ENCODE peak calls at places on chromosome 4, in seven cellular contexts. W, A, U, Z, N, R and L are unnamed samples.

GRCh38 chr4:55363618-55364420 is 17.8 kb downstream of the SRD5A3 start:
- DNase-seq in R (no peak), N (no peak), A (no peak), W (no peak), U (no peak), Z (no peak), L (no peak)

GRCh38 chr4:133151301-133151680 is 2.2 kb downstream of the PCDH10 start:
- DNase-seq in N (peak; percentile 6), R (no peak), W (no peak), A (no peak), Z (no peak), U (no peak), L (no peak)

GRCh38 chr4:26850528-26850927 is 10.1 kb upstream of the STIM2 start:
- DNase-seq in Z (no peak), W (no peak), R (no peak), N (no peak), U (no peak), A (no peak), L (no peak)

GRCh38 chr4:3226467-3226866 is 22.5 kb upstream of the MSANTD1 start:
- DNase-seq in W (peak; percentile 38), N (no peak), A (no peak), Z (no peak), U (no peak), R (peak; percentile 28), L (no peak)

GRCh38 chr4:17719106-17719505 is 62.3 kb downstream of the FAM184B start:
- DNase-seq in U (no peak), W (no peak), R (no peak), A (no peak), Z (no peak), N (no peak), L (no peak)

GRCh38 chr4:73311428-73311827 is 52.8 kb upstream of the ANKRD17 start:
- DNase-seq in W (no peak), N (no peak), U (no peak), Z (peak; percentile 11), A (no peak), R (no peak), L (no peak)

GRCh38 chr4:26076000-26076587 is 162.1 kb downstream of the SMIM20 start:
- DNase-seq in W (no peak), Z (no peak), U (no peak), R (no peak), N (no peak), A (no peak), L (no peak)

GRCh38 chr4:15913631-15913970 is 24.9 kb downstream of the FGFBP1 start:
- DNase-seq in U (no peak), R (no peak), A (no peak), W (no peak), Z (no peak), N (no peak), L (no peak)

GRCh38 chr4:155609455-155610059 is 57.1 kb upstream of the GUCY1A1 start:
- DNase-seq in A (no peak), W (no peak), N (no peak), U (no peak), R (no peak), Z (no peak), L (no peak)

GRCh38 chr4:188714907-188715306 is 575.7 kb downstream of the TRIML1 start:
- DNase-seq in Z (no peak), U (no peak), W (no peak), R (no peak), N (no peak), A (no peak), L (no peak)

GRCh38 chr4:23770011-23770410 is 119.8 kb downstream of the PPARGC1A start:
- DNase-seq in U (no peak), Z (no peak), A (no peak), R (no peak), N (no peak), W (no peak), L (no peak)

GRCh38 chr4:90126805-90127204 is 389 bp upstream of the CCSER1 start:
- DNase-seq in A (no peak), R (no peak), W (no peak), U (no peak), N (no peak), Z (no peak), L (no peak)

GRCh38 chr4:17809667-17810066 is 890 bp downstream of the DCAF16 start:
- DNase-seq in Z (no peak), A (no peak), R (no peak), N (no peak), U (no peak), W (no peak), L (no peak)

DNA sequence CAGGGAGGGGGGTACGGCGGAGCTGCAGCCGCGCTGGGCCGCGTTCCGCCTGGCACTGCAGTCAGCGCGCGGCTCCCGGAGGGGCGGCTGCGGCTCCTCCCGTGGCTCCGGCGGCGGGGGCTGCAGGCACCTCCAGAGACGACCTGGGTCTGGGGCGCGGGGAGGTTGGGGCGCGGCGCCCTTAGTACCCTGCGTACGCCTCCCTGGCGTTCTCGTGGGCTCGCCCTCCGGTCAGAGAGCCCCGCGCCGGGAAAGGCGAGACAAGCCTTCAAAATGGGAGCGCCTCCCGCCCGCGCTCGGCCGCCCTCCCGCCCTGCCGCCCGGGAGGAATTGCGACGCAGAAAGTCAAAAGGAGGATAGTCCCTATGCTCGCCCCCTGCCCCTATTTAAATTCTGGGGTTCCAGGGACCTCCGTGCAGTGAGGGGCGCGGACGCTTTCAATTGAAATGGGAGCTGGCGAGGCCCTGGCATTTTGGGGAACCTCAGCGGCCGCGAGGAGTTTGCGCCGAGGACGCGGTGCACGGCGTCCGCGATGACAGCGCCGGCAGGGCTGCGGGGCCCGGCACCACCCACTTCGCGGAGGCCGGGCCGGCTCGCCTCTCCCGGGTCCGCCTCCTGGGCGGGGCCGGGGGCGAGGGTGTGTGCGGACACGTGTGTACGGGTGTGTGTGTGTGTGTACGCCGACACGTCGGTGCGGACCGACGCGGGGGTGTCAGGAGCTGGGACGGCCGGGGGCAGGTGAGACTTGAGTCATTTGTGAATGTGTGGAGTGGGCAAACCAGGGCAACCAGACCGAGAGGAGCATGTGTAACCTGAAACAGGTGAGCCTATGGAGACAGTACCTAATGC is 544 bp downstream of the HERC3 start:
- DNase-seq in U (peak; percentile 86), N (peak; percentile 85), A (peak; percentile 93), R (peak; percentile 86), W (peak; percentile 84), Z (peak; percentile 92), L (peak; percentile 93)
- TF ChIP-seq POLR2AphosphoS5 in U (no peak), N (no peak), A (no peak), R (peak; percentile 83), W (peak; percentile 28), Z (peak; percentile 39), L (peak; percentile 70)

DNA sequence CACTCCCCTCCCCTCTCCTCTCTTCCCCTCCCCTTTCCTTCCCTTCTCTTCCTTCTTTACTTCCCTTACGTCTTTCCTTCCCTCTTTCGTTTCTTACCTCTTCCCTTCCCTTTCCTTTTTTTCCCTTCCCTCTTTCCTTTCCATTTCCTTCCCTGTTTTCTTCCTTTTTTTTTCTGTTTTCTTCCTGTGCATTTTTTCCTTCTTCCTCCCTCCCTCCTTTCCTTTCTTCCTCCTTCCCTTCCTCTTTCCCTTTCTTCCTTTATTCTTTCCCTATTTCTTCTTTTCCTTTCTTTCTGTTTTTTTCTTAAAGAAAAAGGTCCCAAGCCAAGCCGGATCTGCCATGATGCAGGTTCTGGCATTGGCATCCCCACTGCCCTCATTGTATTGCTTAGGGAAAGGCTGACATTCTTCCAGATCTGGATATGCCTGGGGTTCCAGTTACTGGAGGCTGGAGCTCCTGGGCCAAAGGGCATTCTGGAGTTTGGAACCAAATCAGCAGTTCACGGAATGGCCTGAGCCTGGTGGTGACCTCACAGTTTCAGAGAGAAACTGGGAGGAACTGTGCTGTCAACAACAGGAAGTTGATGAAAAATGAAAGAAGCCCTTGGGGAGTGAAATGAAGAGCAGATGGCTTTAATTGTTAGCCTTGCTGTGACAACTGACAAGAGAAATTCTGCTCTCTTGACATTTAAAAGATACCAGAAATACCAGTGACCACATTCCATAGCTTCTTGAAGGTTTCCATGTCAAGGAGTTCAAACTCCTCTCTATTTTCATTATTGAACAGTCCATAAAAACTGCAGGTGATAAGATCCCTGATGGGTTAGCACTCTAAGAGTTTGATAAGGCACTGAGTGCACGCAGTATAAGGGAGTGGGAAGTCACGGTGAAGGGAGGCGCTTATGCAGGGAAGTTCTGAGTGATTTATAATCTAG is 622.1 kb downstream of the SPRY1 start:
- DNase-seq in U (peak; percentile 79), N (peak; percentile 7), W (no peak), Z (no peak), R (peak; percentile 19), A (peak; percentile 61), L (no peak)
- TF ChIP-seq POLR2AphosphoS5 in U (no peak), N (no peak), W (no peak), Z (no peak), R (no peak), A (peak; percentile 94), L (no peak)

GRCh38 chr4:151908734-151909497 is 148.1 kb upstream of the GATB start:
- DNase-seq in U (no peak), N (no peak), W (no peak), R (no peak), A (no peak), Z (no peak), L (no peak)
- TF ChIP-seq POLR2AphosphoS5 in U (no peak), N (no peak), W (no peak), R (no peak), A (no peak), Z (no peak), L (no peak)

GRCh38 chr4:112231779-112232713 is at the start of gene AP1AR:
- DNase-seq in R (peak; percentile 89), U (peak; percentile 93), Z (peak; percentile 85), N (peak; percentile 75), A (peak; percentile 92), W (peak; percentile 78), L (no peak)
- TF ChIP-seq POLR2AphosphoS5 in R (peak; percentile 95), U (no peak), Z (no peak), N (peak; percentile 92), A (peak; percentile 76), W (no peak), L (peak; percentile 92)

GRCh38 chr4:7808752-7809151 is 130.9 kb downstream of the AFAP1 start:
- DNase-seq in R (no peak), N (no peak), W (no peak), Z (no peak), A (no peak), U (peak; percentile 0), L (no peak)

GRCh38 chr4:7808181-7808580 is 131.5 kb downstream of the AFAP1 start:
- DNase-seq in W (no peak), U (peak; percentile 58), N (no peak), Z (no peak), R (no peak), A (no peak), L (no peak)

GRCh38 chr4:7806080-7806630 is 133.5 kb downstream of the AFAP1 start:
- DNase-seq in W (peak; percentile 73), U (peak; percentile 81), R (peak; percentile 62), N (no peak), Z (no peak), A (no peak), L (no peak)

GRCh38 chr4:7806724-7807123 is 132.9 kb downstream of the AFAP1 start:
- DNase-seq in U (peak; percentile 11), N (no peak), R (no peak), A (no peak), Z (no peak), W (no peak), L (no peak)

DNA sequence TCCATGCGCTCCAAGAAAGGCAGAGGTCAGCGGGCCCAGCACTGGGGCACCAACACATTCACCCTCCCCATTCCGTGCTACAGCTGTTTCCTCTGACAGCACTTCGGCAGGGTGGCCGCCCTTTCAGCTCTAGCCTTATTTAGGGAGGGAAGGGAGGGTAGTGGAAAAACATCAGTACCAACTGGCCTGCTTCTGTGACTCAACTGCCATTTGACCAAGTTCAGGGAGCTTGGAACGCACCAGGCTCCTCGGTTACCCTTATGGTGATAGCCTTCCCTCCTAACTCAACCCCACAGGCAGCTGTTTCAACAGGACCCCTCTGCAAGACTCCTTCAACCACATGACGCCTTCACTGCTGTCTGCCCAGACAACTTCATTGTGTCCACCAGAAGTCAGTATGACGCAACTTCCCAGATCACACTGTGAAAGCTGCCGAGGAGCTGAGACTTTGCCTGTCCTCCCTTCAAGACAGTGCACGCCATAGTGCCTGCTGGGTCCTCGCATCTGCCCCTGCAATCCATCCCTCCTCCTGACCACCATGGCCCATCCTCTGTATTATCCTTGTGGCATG is 132.2 kb downstream of the AFAP1 start:
- DNase-seq in Z (no peak), R (no peak), N (no peak), U (peak; percentile 64), A (no peak), W (no peak), L (no peak)
- TF ChIP-seq POLR2AphosphoS5 in Z (no peak), R (no peak), N (no peak), U (no peak), A (no peak), W (no peak), L (no peak)